ENCODE peak calls at places on chromosomes 6 and 20, in five cellular contexts. Q, A, P, C and F are unnamed samples.

GRCh38 chr6:116633685-116634084 is 17.4 kb downstream of the RSPH4A start:
- DNase-seq in P (no peak), C (no peak), Q (no peak), A (no peak), F (peak; percentile 2)

GRCh38 chr6:24125980-24126379 is at the start of gene NRSN1:
- DNase-seq in C (no peak), Q (no peak), A (no peak), P (no peak), F (no peak)

GRCh38 chr20:19129976-19130612 is 82.3 kb upstream of the SLC24A3 start:
- DNase-seq in Q (no peak), A (no peak), P (no peak), C (no peak), F (no peak)

GRCh38 chr20:38863024-38863851 is 57.7 kb downstream of the PPP1R16B start:
- DNase-seq in P (no peak), Q (no peak), A (no peak), C (no peak), F (no peak)

GRCh38 chr6:11462742-11463414 is 74.7 kb upstream of the TMEM170B start:
- DNase-seq in P (no peak), Q (no peak), A (no peak), C (no peak), F (no peak)

GRCh38 chr20:47361268-47361665 is 4.8 kb upstream of the ZMYND8 start:
- DNase-seq in A (no peak), P (no peak), C (no peak), Q (no peak), F (no peak)

GRCh38 chr6:163311830-163312229 is 102.7 kb upstream of the QKI start:
- DNase-seq in A (peak; percentile 59), Q (peak; percentile 55), C (no peak), P (no peak), F (peak; percentile 31)

GRCh38 chr6:149026530-149026942 is 279.7 kb downstream of the UST start:
- DNase-seq in Q (peak; percentile 96), P (no peak), A (peak; percentile 32), C (peak; percentile 95), F (peak; percentile 68)

GRCh38 chr6:139369568-139370046 is 4.8 kb downstream of the CITED2 start:
- DNase-seq in A (no peak), C (peak; percentile 83), Q (no peak), P (no peak), F (peak; percentile 21)

GRCh38 chr6:24919404-24919892 is 16.3 kb downstream of the RIPOR2 start:
- DNase-seq in C (no peak), Q (no peak), P (no peak), A (no peak), F (no peak)

GRCh38 chr6:43934183-43934802 is 164.3 kb downstream of the VEGFA start:
- DNase-seq in C (no peak), P (no peak), A (no peak), Q (no peak), F (no peak)

GRCh38 chr6:16239798-16240123 is 1.4 kb downstream of the GMPR start:
- DNase-seq in A (no peak), Q (no peak), C (no peak), P (no peak), F (no peak)

GRCh38 chr20:57872816-57873409 is 163.1 kb upstream of the PMEPA1 start:
- DNase-seq in C (no peak), Q (no peak), A (no peak), P (peak; percentile 23), F (no peak)

GRCh38 chr20:53813728-53814459 is 220.3 kb upstream of the ZNF217 start:
- DNase-seq in C (no peak), Q (no peak), A (no peak), P (no peak), F (no peak)

GRCh38 chr20:46590453-46590852 is 40.0 kb upstream of the OCSTAMP start:
- DNase-seq in C (no peak), P (no peak), A (no peak), Q (no peak), F (no peak)

GRCh38 chr20:17523326-17523725 is 7.9 kb downstream of the BFSP1 start:
- DNase-seq in Q (no peak), C (no peak), A (no peak), P (no peak), F (no peak)

GRCh38 chr6:53919881-53920360 is 125.1 kb downstream of the LRRC1 start:
- DNase-seq in C (no peak), Q (no peak), P (no peak), A (no peak), F (no peak)

GRCh38 chr20:63635431-63636141 is 8.7 kb upstream of the GMEB2 start:
- DNase-seq in Q (no peak), P (no peak), A (no peak), C (no peak), F (no peak)

GRCh38 chr6:147260091-147260490 is 55.9 kb downstream of the STXBP5 start:
- DNase-seq in A (no peak), P (no peak), C (no peak), Q (no peak), F (peak; percentile 40)

GRCh38 chr20:37524859-37525708 is 2.6 kb downstream of the BLCAP start:
- DNase-seq in A (peak; percentile 89), C (peak; percentile 63), Q (no peak), P (no peak), F (peak; percentile 97)

GRCh38 chr6:11083956-11084355 is 9.7 kb upstream of the SMIM13 start:
- DNase-seq in A (no peak), P (no peak), C (no peak), Q (no peak), F (no peak)

GRCh38 chr6:108560463-108561308 is at the start of gene FOXO3:
- DNase-seq in A (no peak), C (peak; percentile 77), Q (no peak), P (peak; percentile 93), F (peak; percentile 92)

GRCh38 chr6:106883808-106884262 is 90.7 kb downstream of the CD24 start:
- DNase-seq in A (no peak), Q (no peak), C (no peak), P (no peak), F (no peak)

GRCh38 chr6:35787266-35788218 is 6.7 kb downstream of the CLPSL1 start:
- DNase-seq in Q (no peak), P (no peak), A (no peak), C (no peak), F (no peak)

GRCh38 chr20:32663704-32664351 is 9.9 kb downstream of the C20orf203 start:
- DNase-seq in Q (no peak), P (no peak), A (no peak), C (no peak), F (no peak)

GRCh38 chr6:9085054-9085746 is 649.9 kb upstream of the SLC35B3 start:
- DNase-seq in A (no peak), C (no peak), Q (no peak), P (no peak), F (no peak)

GRCh38 chr6:168413018-168413720 is 27.8 kb upstream of the SMOC2 start:
- DNase-seq in P (no peak), C (no peak), A (no peak), Q (no peak), F (no peak)

GRCh38 chr6:57221191-57221935 is 744 bp downstream of the RAB23 start:
- DNase-seq in C (peak; percentile 12), Q (peak; percentile 34), P (no peak), A (no peak), F (peak; percentile 59)

GRCh38 chr6:108549741-108550140 is 11.0 kb upstream of the FOXO3 start:
- DNase-seq in C (no peak), A (no peak), Q (no peak), P (no peak), F (no peak)

GRCh38 chr20:4519530-4519929 is 202.2 kb upstream of the PRND start:
- DNase-seq in A (no peak), P (no peak), C (no peak), Q (no peak), F (peak; percentile 11)

GRCh38 chr20:33684533-33685327 is 1.5 kb downstream of the E2F1 start:
- DNase-seq in P (no peak), C (no peak), Q (no peak), A (no peak), F (no peak)

GRCh38 chr20:54364919-54365318 is 110.5 kb upstream of the DOK5 start:
- DNase-seq in P (no peak), C (no peak), Q (no peak), A (no peak), F (no peak)

GRCh38 chr6:82348130-82348529 is 15.5 kb upstream of the TPBG start:
- DNase-seq in P (no peak), Q (no peak), A (no peak), C (no peak), F (no peak)

GRCh38 chr20:37558779-37559178 is 31.1 kb upstream of the BLCAP start:
- DNase-seq in C (no peak), A (no peak), P (no peak), Q (no peak), F (no peak)

GRCh38 chr20:51871943-51872342 is 69.6 kb upstream of the SALL4 start:
- DNase-seq in C (no peak), P (no peak), Q (no peak), A (no peak), F (no peak)

GRCh38 chr6:63997727-63998126 is 362.1 kb downstream of the PHF3 start:
- DNase-seq in P (no peak), Q (peak; percentile 44), C (no peak), A (no peak), F (no peak)

GRCh38 chr6:150247803-150248202 is 105.0 kb downstream of the PPP1R14C start:
- DNase-seq in C (no peak), A (no peak), Q (no peak), P (no peak), F (no peak)

GRCh38 chr20:56380375-56380774 is 11.6 kb downstream of the AURKA start:
- DNase-seq in C (peak; percentile 74), P (no peak), A (no peak), Q (no peak), F (no peak)

GRCh38 chr6:6466967-6467761 is 121.4 kb upstream of the LY86 start:
- DNase-seq in A (peak; percentile 93), Q (peak; percentile 35), P (no peak), C (no peak), F (peak; percentile 94)